ENCODE peak calls at places on chromosomes 6 and 20, in six cellular contexts. U is A549, I is endothelial cell of umbilical vein, W is HepG2, T is WTC11, X is H1. B is an unnamed sample.

GRCh38 chr20:1911536-1911935 is 16.3 kb downstream of the SIRPA start:
- DNase-seq in T (no peak), U (no peak), X (no peak), I (no peak), W (no peak), B (no peak)

GRCh38 chr20:32150291-32150848 is 40.9 kb downstream of the TM9SF4 start:
- DNase-seq in I (no peak), U (no peak), T (no peak), X (no peak), W (no peak), B (no peak)

GRCh38 chr6:7142228-7142801 is 34.6 kb downstream of the RREB1 start:
- DNase-seq in U (no peak), T (no peak), I (no peak), X (no peak), W (no peak), B (no peak)

GRCh38 chr20:51346686-51347485 is 195.6 kb downstream of the NFATC2 start:
- DNase-seq in I (no peak), W (no peak), T (no peak), X (no peak), U (peak), B (no peak)

GRCh38 chr20:58023346-58023745 is 205.1 kb downstream of the ANKRD60 start:
- DNase-seq in X (no peak), I (no peak), T (no peak), W (no peak), U (no peak), B (no peak)

GRCh38 chr6:134642217-134642616 is 307.7 kb downstream of the ALDH8A1 start:
- DNase-seq in X (no peak), W (no peak), I (no peak), T (no peak), U (no peak), B (no peak)

GRCh38 chr20:8798505-8798904 is 270.4 kb upstream of the PLCB4 start:
- DNase-seq in U (no peak), X (no peak), W (no peak), T (no peak), I (peak), B (no peak)

GRCh38 chr6:39224523-39225182 is 4.6 kb downstream of the KCNK5 start:
- DNase-seq in T (no peak), X (no peak), W (no peak), I (no peak), U (no peak), B (no peak)

GRCh38 chr20:23634985-23635767 is 2.6 kb downstream of the CST3 start:
- DNase-seq in I (no peak), W (no peak), U (no peak), T (no peak), X (no peak), B (no peak)

GRCh38 chr6:10749734-10750133 is 2.1 kb downstream of the TMEM14B start:
- DNase-seq in X (no peak), T (no peak), I (no peak), U (no peak), W (no peak), B (no peak)
- TF ChIP-seq JUN in X (no peak), T (no peak), I (no peak), U (no peak), W (no peak), B (no peak)

GRCh38 chr6:159092631-159093030 is 47.8 kb upstream of the TAGAP start:
- DNase-seq in X (peak), U (no peak), W (no peak), T (no peak), I (no peak), B (no peak)
- TF ChIP-seq JUN in X (no peak), U (no peak), W (no peak), T (no peak), I (no peak), B (no peak)

DNA sequence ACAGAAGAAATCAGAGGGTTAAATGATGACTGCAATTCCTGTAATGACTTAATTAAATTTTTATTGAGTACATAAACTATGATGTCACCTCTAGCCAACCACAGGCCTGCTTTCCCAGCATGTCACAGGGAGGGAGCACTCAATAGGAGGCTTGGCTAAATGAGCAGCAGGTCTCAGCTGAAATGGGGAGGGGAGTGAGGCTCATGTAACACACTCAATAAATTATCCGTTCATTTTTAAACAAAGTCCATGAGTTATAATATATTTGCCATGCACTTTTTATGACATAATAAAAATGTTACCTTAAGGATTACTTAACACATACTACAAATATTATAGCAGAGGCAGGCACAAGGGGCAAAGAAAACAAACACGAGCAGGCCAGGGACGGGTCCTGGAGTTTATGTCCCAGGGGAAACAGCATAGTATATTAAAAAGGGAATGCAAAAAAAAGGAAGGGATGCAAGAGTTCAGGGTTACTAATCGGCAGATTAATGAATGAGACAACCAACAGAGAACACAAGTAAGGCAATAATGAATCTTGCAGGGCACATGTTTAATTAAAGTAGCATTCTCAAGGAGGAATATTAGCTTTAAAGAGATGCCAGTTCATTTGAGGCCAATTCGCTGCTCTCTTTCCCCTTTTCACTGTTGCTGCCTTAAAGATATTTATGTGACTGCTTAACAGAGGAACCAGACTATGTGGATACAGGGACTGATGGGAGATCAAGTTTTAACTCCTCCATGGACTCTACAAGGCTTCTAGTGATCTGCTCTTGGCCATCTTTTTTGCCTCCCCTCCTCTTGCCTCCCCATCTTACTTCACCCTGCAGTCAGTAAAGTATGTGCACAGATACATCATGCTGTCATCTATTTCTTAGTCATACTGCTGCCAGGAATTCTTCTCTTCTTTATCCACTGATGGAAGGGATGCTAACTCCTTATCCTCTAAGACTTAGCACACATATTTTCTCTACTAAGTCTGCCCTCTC is 27.3 kb upstream of the FAM83C start:
- DNase-seq in U (peak), X (no peak), T (no peak), W (no peak), I (peak), B (no peak)
- TF ChIP-seq JUN in U (no peak), X (no peak), T (no peak), W (no peak), I (no peak), B (no peak)

GRCh38 chr20:14337400-14338171 is at the start of gene FLRT3:
- DNase-seq in T (peak), X (peak), U (peak), I (peak), W (peak), B (no peak)
- TF ChIP-seq JUN in T (no peak), X (no peak), U (peak), I (peak), W (peak), B (no peak)

GRCh38 chr20:62825994-62826645 is 9.3 kb downstream of the COL9A3 start:
- DNase-seq in T (no peak), X (no peak), I (no peak), W (no peak), U (no peak), B (no peak)

GRCh38 chr20:62825288-62825993 is 8.6 kb downstream of the COL9A3 start:
- DNase-seq in U (no peak), W (no peak), I (no peak), T (no peak), X (no peak), B (no peak)

GRCh38 chr20:62823688-62824475 is 7.0 kb downstream of the COL9A3 start:
- DNase-seq in T (peak), I (no peak), X (peak), U (no peak), W (no peak), B (no peak)

GRCh38 chr20:62822788-62823651 is 6.2 kb downstream of the COL9A3 start:
- DNase-seq in T (peak), U (peak), I (no peak), X (peak), W (peak), B (peak)

GRCh38 chr20:62824476-62825287 is 7.8 kb downstream of the COL9A3 start:
- DNase-seq in T (peak), X (peak), W (peak), I (no peak), U (no peak), B (peak)
- TF ChIP-seq JUN in T (no peak), X (no peak), W (peak), I (no peak), U (no peak), B (no peak)

GRCh38 chr6:118872726-118873125 is 21.2 kb upstream of the ASF1A start:
- DNase-seq in U (no peak), T (no peak), W (no peak), X (no peak), I (no peak), B (no peak)

GRCh38 chr6:118869350-118869749 is 24.6 kb upstream of the ASF1A start:
- DNase-seq in I (no peak), T (no peak), U (no peak), W (no peak), X (no peak), B (no peak)

GRCh38 chr6:118872318-118872717 is 21.6 kb upstream of the ASF1A start:
- DNase-seq in I (no peak), W (no peak), U (no peak), X (no peak), T (no peak), B (no peak)

GRCh38 chr6:118871331-118871730 is 22.6 kb upstream of the ASF1A start:
- DNase-seq in X (no peak), U (no peak), W (no peak), I (peak), T (no peak), B (no peak)

GRCh38 chr6:118869894-118870665 is 23.9 kb upstream of the ASF1A start:
- DNase-seq in W (peak), X (no peak), T (no peak), I (peak), U (no peak), B (no peak)
- TF ChIP-seq JUN in W (no peak), X (no peak), T (no peak), I (no peak), U (no peak), B (no peak)

DNA sequence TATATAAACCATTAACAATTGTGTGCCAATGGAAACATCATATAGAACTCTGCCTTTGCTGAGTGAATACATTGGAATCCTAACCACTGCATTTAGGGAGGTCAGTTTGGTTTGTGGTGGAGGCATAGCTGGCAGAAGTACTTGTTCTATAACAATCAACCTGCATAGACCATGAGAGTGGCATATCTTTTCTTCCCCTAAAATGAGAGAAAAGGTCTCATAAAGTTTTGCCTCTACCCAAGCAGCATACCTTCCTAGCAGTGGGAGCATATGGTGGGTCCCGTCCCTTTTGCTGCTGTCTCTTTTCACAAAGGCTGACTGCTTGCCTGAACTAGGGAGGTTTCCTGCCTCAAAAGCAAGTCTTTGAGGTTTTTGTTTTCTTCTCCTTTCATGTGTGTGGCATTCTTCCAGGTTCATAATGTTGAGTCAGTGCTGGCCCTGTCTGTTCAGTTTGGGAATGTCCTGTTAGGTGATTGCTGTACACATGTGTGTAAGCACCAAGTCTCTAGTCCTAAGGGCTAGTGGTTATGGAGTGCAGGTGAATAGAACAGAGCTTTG is 61.2 kb upstream of the SUPT3H start:
- DNase-seq in T (no peak), W (no peak), U (no peak), X (no peak), I (peak), B (no peak)
- TF ChIP-seq JUN in T (no peak), W (no peak), U (no peak), X (no peak), I (no peak), B (no peak)

DNA sequence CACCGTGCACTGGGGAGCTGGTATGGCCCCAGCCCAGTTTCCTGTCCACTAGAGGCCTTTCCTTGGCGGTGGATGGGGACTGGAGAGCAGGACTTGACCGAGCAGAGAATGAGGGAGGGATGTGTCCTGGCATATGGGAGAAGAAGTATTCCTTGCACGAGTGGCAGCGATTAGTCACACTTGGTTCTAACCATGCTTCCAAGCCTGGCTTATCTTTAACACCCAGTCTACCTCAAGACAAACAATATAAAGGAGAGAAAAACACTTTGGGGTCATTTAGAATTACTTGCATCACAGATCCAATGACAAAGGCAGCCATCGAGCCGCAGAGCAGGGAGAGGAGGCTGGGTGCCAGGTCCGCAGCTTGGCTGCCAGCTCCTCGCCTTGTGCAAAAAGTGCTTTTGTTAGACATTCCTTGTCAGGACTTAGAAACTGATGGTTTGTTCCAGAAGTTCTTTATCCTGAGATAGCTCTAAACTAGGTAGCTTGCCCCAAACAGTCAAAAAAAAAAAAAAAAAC is 214.9 kb upstream of the GMDS start:
- DNase-seq in X (no peak), W (no peak), U (no peak), I (no peak), T (no peak), B (no peak)
- TF ChIP-seq JUN in X (no peak), W (no peak), U (no peak), I (no peak), T (no peak), B (no peak)

DNA sequence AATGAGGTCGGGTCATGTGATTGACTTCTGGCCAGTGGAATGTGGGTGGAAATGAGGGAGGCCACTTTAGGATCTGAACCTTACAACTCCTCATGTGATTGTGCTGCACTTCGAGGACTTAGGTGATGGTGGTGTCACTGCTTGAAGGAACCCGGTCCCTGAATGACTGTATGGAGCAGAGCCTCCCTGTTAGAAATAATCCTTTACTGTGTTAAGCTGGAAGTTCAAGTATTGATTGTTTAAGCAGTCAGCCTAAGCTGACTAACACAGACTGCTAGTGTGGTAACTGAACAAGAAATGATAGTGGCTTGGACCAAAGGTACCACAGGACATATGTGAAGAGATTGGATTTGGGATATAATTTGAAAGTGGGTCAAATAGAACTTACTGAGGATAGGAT is 138.0 kb downstream of the OPN5 start:
- DNase-seq in W (no peak), X (no peak), U (no peak), T (no peak), I (no peak), B (no peak)
- TF ChIP-seq JUN in W (no peak), X (no peak), U (no peak), T (no peak), I (no peak), B (no peak)

GRCh38 chr6:149024361-149024760 is 277.5 kb downstream of the UST start:
- DNase-seq in W (no peak), X (no peak), I (no peak), U (no peak), T (no peak), B (no peak)

GRCh38 chr6:149028767-149029405 is 282.1 kb downstream of the UST start:
- DNase-seq in I (peak), X (no peak), T (no peak), U (peak), W (peak), B (peak)

GRCh38 chr6:149025061-149025460 is 278.2 kb downstream of the UST start:
- DNase-seq in W (no peak), T (no peak), U (no peak), X (no peak), I (no peak), B (no peak)

GRCh38 chr6:149027484-149027883 is 280.7 kb downstream of the UST start:
- DNase-seq in U (no peak), W (no peak), T (no peak), X (no peak), I (no peak), B (no peak)

GRCh38 chr6:149026530-149026942 is 279.7 kb downstream of the UST start:
- DNase-seq in X (no peak), U (peak), T (peak), I (peak), W (peak), B (peak)
- TF ChIP-seq JUN in X (no peak), U (no peak), T (no peak), I (no peak), W (no peak), B (peak)

B was measured in K562.